ENCODE peak calls at places on chromosomes 5 and 9, in ten cellular contexts. W is HFF-Myc; E is H9; M is activated T-helper 1 cell treated with Interleukin-2 at 50 U/mL for 16 hours; S is effector memory CD4-positive, alpha-beta T cell; B is iris pigment epithelial cell; D is lower lobe of right lung; G is neural progenitor cell; Y is right cardiac atrium; J is RPMI8226. V is an unnamed sample.

GRCh38 chr5:72268753-72269410 is 51.2 kb downstream of the MRPS27 start:
- DNase-seq in W (no peak), E (peak), M (peak), S (peak), B (peak), D (no peak), G (peak), Y (no peak), J (peak), V (peak)

GRCh38 chr9:134066923-134067851 is 639 bp downstream of the BRD3 start:
- DNase-seq in W (no peak), E (no peak), M (peak), S (peak), B (no peak), D (peak), G (peak), Y (peak), J (peak), V (no peak)

GRCh38 chr9:20028849-20029231 is 240.0 kb upstream of the SLC24A2 start:
- DNase-seq in W (no peak), E (no peak), M (no peak), S (no peak), B (no peak), D (no peak), G (no peak), Y (no peak), J (no peak), V (no peak)

GRCh38 chr5:6649186-6649585 is 15.9 kb downstream of the SRD5A1 start:
- DNase-seq in W (no peak), E (peak), M (no peak), S (no peak), B (no peak), D (no peak), G (peak), Y (no peak), J (no peak), V (no peak)

GRCh38 chr5:41510176-41510831 is at the start of gene PLCXD3:
- DNase-seq in W (no peak), E (peak), M (no peak), S (no peak), B (no peak), D (peak), G (peak), Y (peak), J (no peak), V (peak)

GRCh38 chr5:167918492-167919267 is 372.8 kb upstream of the WWC1 start:
- DNase-seq in W (no peak), E (no peak), M (no peak), S (no peak), B (no peak), D (no peak), G (no peak), Y (no peak), J (no peak), V (no peak)

GRCh38 chr9:74413876-74414275 is 83.3 kb upstream of the RORB start:
- DNase-seq in W (no peak), E (no peak), M (no peak), S (no peak), B (no peak), D (no peak), G (no peak), Y (no peak), J (no peak), V (no peak)

GRCh38 chr5:141966275-141966962 is 2.5 kb upstream of the RNF14 start:
- DNase-seq in W (no peak), E (no peak), M (no peak), S (no peak), B (no peak), D (no peak), G (no peak), Y (no peak), J (no peak), V (no peak)

GRCh38 chr9:73565833-73566465 is 414.3 kb downstream of the ANXA1 start:
- DNase-seq in W (no peak), E (peak), M (no peak), S (no peak), B (peak), D (no peak), G (peak), Y (peak), J (no peak), V (peak)

GRCh38 chr9:136881691-136882108 is 4.6 kb upstream of the TRAF2 start:
- DNase-seq in W (no peak), E (no peak), M (no peak), S (no peak), B (peak), D (no peak), G (peak), Y (no peak), J (peak), V (peak)

GRCh38 chr5:1594336-1595106 is 70.8 kb upstream of the LPCAT1 start:
- DNase-seq in W (peak), E (peak), M (peak), S (peak), B (no peak), D (peak), G (peak), Y (peak), J (no peak), V (no peak)

GRCh38 chr5:134151723-134152122 is 25.0 kb downstream of the SKP1 start:
- DNase-seq in W (no peak), E (no peak), M (no peak), S (no peak), B (peak), D (no peak), G (no peak), Y (no peak), J (no peak), V (no peak)

GRCh38 chr9:123283048-123283408 is 14.6 kb upstream of the STRBP start:
- DNase-seq in W (no peak), E (no peak), M (no peak), S (no peak), B (no peak), D (no peak), G (no peak), Y (no peak), J (no peak), V (no peak)

GRCh38 chr5:81241001-81241400 is 7.9 kb downstream of the CKMT2 start:
- DNase-seq in W (no peak), E (no peak), M (no peak), S (no peak), B (no peak), D (no peak), G (no peak), Y (no peak), J (no peak), V (no peak)

GRCh38 chr5:140800816-140801493 is at the start of gene PCDHA3:
- DNase-seq in W (peak), E (no peak), M (no peak), S (no peak), B (peak), D (no peak), G (no peak), Y (no peak), J (no peak), V (no peak)

GRCh38 chr9:130451509-130452388 is 7.0 kb downstream of the ASS1 start:
- DNase-seq in W (peak), E (peak), M (no peak), S (no peak), B (peak), D (peak), G (no peak), Y (peak), J (peak), V (peak)

GRCh38 chr5:164934039-164934438 is 1428.6 kb downstream of the MAT2B start:
- DNase-seq in W (no peak), E (peak), M (no peak), S (no peak), B (no peak), D (no peak), G (no peak), Y (no peak), J (peak), V (no peak)

GRCh38 chr5:172659909-172660628 is 19.0 kb downstream of the NEURL1B start:
- DNase-seq in W (peak), E (peak), M (no peak), S (no peak), B (peak), D (peak), G (peak), Y (peak), J (peak), V (no peak)

GRCh38 chr5:59840200-59840601 is 53.3 kb downstream of the PDE4D start:
- DNase-seq in W (no peak), E (no peak), M (no peak), S (no peak), B (peak), D (no peak), G (no peak), Y (no peak), J (no peak), V (peak)

GRCh38 chr9:22165144-22165543 is 156.0 kb upstream of the CDKN2B start:
- DNase-seq in W (no peak), E (no peak), M (no peak), S (no peak), B (peak), D (no peak), G (no peak), Y (no peak), J (no peak), V (no peak)

GRCh38 chr5:80937591-80937990 is 22.6 kb upstream of the RASGRF2 start:
- DNase-seq in W (no peak), E (no peak), M (no peak), S (no peak), B (peak), D (no peak), G (no peak), Y (no peak), J (no peak), V (no peak)

GRCh38 chr9:121612511-121612998 is 38.9 kb upstream of the DAB2IP start:
- DNase-seq in W (no peak), E (peak), M (no peak), S (no peak), B (no peak), D (peak), G (peak), Y (no peak), J (peak), V (peak)

GRCh38 chr9:137217276-137218211 is 4.5 kb downstream of the RNF208 start:
- DNase-seq in W (no peak), E (peak), M (no peak), S (no peak), B (no peak), D (peak), G (peak), Y (peak), J (no peak), V (peak)

GRCh38 chr9:3948826-3949578 is 350.9 kb downstream of the GLIS3 start:
- DNase-seq in W (no peak), E (no peak), M (no peak), S (no peak), B (peak), D (no peak), G (no peak), Y (no peak), J (no peak), V (no peak)

GRCh38 chr9:138075961-138076649 is 198.5 kb downstream of the CACNA1B start:
- DNase-seq in W (no peak), E (no peak), M (no peak), S (no peak), B (no peak), D (no peak), G (no peak), Y (no peak), J (no peak), V (no peak)

GRCh38 chr9:90432951-90433350 is 209.7 kb downstream of the DIRAS2 start:
- DNase-seq in W (no peak), E (no peak), M (no peak), S (no peak), B (no peak), D (no peak), G (no peak), Y (no peak), J (no peak), V (no peak)

GRCh38 chr5:80140496-80140895 is 105.3 kb downstream of the THBS4 start:
- DNase-seq in W (no peak), E (no peak), M (no peak), S (no peak), B (no peak), D (no peak), G (no peak), Y (no peak), J (no peak), V (no peak)

GRCh38 chr9:1053848-1054365 is 3.8 kb downstream of the DMRT2 start:
- DNase-seq in W (no peak), E (no peak), M (no peak), S (no peak), B (no peak), D (no peak), G (no peak), Y (no peak), J (no peak), V (no peak)

GRCh38 chr9:37602817-37603216 is 10.4 kb upstream of the TOMM5 start:
- DNase-seq in W (no peak), E (no peak), M (no peak), S (no peak), B (no peak), D (peak), G (no peak), Y (no peak), J (no peak), V (peak)

GRCh38 chr9:127603226-127603625 is 8.9 kb upstream of the STXBP1 start:
- DNase-seq in W (no peak), E (no peak), M (no peak), S (no peak), B (no peak), D (no peak), G (no peak), Y (no peak), J (no peak), V (no peak)

GRCh38 chr9:85960688-85961093 is 19.7 kb downstream of the NAA35 start:
- DNase-seq in W (no peak), E (no peak), M (no peak), S (no peak), B (peak), D (no peak), G (no peak), Y (no peak), J (no peak), V (no peak)

GRCh38 chr9:130927995-130928900 is 10.8 kb downstream of the FIBCD1 start:
- DNase-seq in W (no peak), E (no peak), M (no peak), S (no peak), B (peak), D (no peak), G (no peak), Y (peak), J (no peak), V (peak)

GRCh38 chr9:129887210-129888084 is 52.2 kb downstream of the USP20 start:
- DNase-seq in W (no peak), E (no peak), M (no peak), S (peak), B (peak), D (no peak), G (no peak), Y (no peak), J (peak), V (peak)

V was measured in PC-9.